ENCODE peak calls at places on chromosomes 13 and 19, in four cellular contexts. One of them, this sample, is unnamed.
A peak's percentile ranks its signal among the peaks of the same experiment; 100 is the strongest.

GRCh38 chr19:56964526-56964925 is 124.0 kb upstream of the PEG3 start:
- DNase-seq in tibial nerve: no peak
- DNase-seq in HuH-7: no peak
- DNase-seq in NCI-H1105 treated with DMSO at 0.1 percent for 48 hours: no peak
- DNase-seq in this sample: no peak

GRCh38 chr13:67515895-67516294 is 285.8 kb upstream of the PCDH9 start:
- DNase-seq in tibial nerve: no peak
- DNase-seq in HuH-7: no peak
- DNase-seq in NCI-H1105 treated with DMSO at 0.1 percent for 48 hours: no peak
- DNase-seq in this sample: no peak

GRCh38 chr19:52735734-52736133 is 890 bp upstream of the ZNF611 start:
- DNase-seq in tibial nerve: peak; percentile 46
- DNase-seq in HuH-7: no peak
- DNase-seq in NCI-H1105 treated with DMSO at 0.1 percent for 48 hours: no peak
- DNase-seq in this sample: no peak

GRCh38 chr19:51246153-51246552 is 4.7 kb upstream of the SIGLECL1 start:
- DNase-seq in tibial nerve: no peak
- DNase-seq in HuH-7: no peak
- DNase-seq in NCI-H1105 treated with DMSO at 0.1 percent for 48 hours: no peak
- DNase-seq in this sample: no peak

GRCh38 chr13:71801781-71802180 is 65.2 kb downstream of the DACH1 start:
- DNase-seq in tibial nerve: no peak
- DNase-seq in HuH-7: no peak
- DNase-seq in NCI-H1105 treated with DMSO at 0.1 percent for 48 hours: peak; percentile 88
- DNase-seq in this sample: no peak

GRCh38 chr13:52319876-52320275 is 86.1 kb downstream of the THSD1 start:
- DNase-seq in tibial nerve: no peak
- DNase-seq in HuH-7: no peak
- DNase-seq in NCI-H1105 treated with DMSO at 0.1 percent for 48 hours: no peak
- DNase-seq in this sample: no peak

GRCh38 chr19:50311723-50312635 is 17.2 kb downstream of the KCNC3 start:
- DNase-seq in tibial nerve: no peak
- DNase-seq in HuH-7: no peak
- DNase-seq in NCI-H1105 treated with DMSO at 0.1 percent for 48 hours: peak; percentile 55
- DNase-seq in this sample: no peak

GRCh38 chr19:55585658-55586339 is 5.2 kb upstream of the ZNF579 start:
- DNase-seq in tibial nerve: peak; percentile 36
- DNase-seq in HuH-7: peak; percentile 82
- DNase-seq in NCI-H1105 treated with DMSO at 0.1 percent for 48 hours: peak; percentile 18
- DNase-seq in this sample: peak; percentile 37

GRCh38 chr19:927044-927706 is 1.3 kb downstream of the ARID3A start:
- DNase-seq in tibial nerve: peak; percentile 75
- DNase-seq in HuH-7: peak; percentile 76
- DNase-seq in NCI-H1105 treated with DMSO at 0.1 percent for 48 hours: no peak
- DNase-seq in this sample: no peak

GRCh38 chr13:23741879-23742510 is 147.2 kb downstream of the MIPEP start:
- DNase-seq in tibial nerve: no peak
- DNase-seq in HuH-7: peak; percentile 42
- DNase-seq in NCI-H1105 treated with DMSO at 0.1 percent for 48 hours: no peak
- DNase-seq in this sample: no peak

GRCh38 chr13:45178349-45179142 is 22.3 kb downstream of the KCTD4 start:
- DNase-seq in tibial nerve: no peak
- DNase-seq in HuH-7: no peak
- DNase-seq in NCI-H1105 treated with DMSO at 0.1 percent for 48 hours: no peak
- DNase-seq in this sample: no peak

GRCh38 chr19:46068345-46069258 is 27.8 kb upstream of the IGFL4 start:
- DNase-seq in tibial nerve: no peak
- DNase-seq in HuH-7: no peak
- DNase-seq in NCI-H1105 treated with DMSO at 0.1 percent for 48 hours: no peak
- DNase-seq in this sample: no peak

GRCh38 chr19:42965204-42965603 is 28.2 kb upstream of the PSG7 start:
- DNase-seq in tibial nerve: no peak
- DNase-seq in HuH-7: no peak
- DNase-seq in NCI-H1105 treated with DMSO at 0.1 percent for 48 hours: peak; percentile 6
- DNase-seq in this sample: no peak

GRCh38 chr13:58979851-58980250 is 1183.9 kb downstream of the DIAPH3 start:
- DNase-seq in tibial nerve: no peak
- DNase-seq in HuH-7: no peak
- DNase-seq in NCI-H1105 treated with DMSO at 0.1 percent for 48 hours: no peak
- DNase-seq in this sample: no peak

GRCh38 chr13:33351324-33351723 is 65.8 kb upstream of the STARD13 start:
- DNase-seq in tibial nerve: no peak
- DNase-seq in HuH-7: no peak
- DNase-seq in NCI-H1105 treated with DMSO at 0.1 percent for 48 hours: no peak
- DNase-seq in this sample: no peak

GRCh38 chr19:38399537-38399936 is 3.4 kb upstream of the FAM98C start:
- DNase-seq in tibial nerve: no peak
- DNase-seq in HuH-7: no peak
- DNase-seq in NCI-H1105 treated with DMSO at 0.1 percent for 48 hours: no peak
- DNase-seq in this sample: no peak

GRCh38 chr13:113785051-113786010 is 26.3 kb downstream of the TMEM255B start:
- DNase-seq in tibial nerve: no peak
- DNase-seq in HuH-7: no peak
- DNase-seq in NCI-H1105 treated with DMSO at 0.1 percent for 48 hours: no peak
- DNase-seq in this sample: no peak

GRCh38 chr13:35524192-35524591 is 47.7 kb upstream of the MAB21L1 start:
- DNase-seq in tibial nerve: no peak
- DNase-seq in HuH-7: no peak
- DNase-seq in NCI-H1105 treated with DMSO at 0.1 percent for 48 hours: no peak
- DNase-seq in this sample: no peak

GRCh38 chr19:16895467-16896097 is 6.8 kb downstream of the F2RL3 start:
- DNase-seq in tibial nerve: no peak
- DNase-seq in HuH-7: no peak
- DNase-seq in NCI-H1105 treated with DMSO at 0.1 percent for 48 hours: no peak
- DNase-seq in this sample: no peak

GRCh38 chr13:23851106-23851505 is 38.1 kb downstream of the MIPEP start:
- DNase-seq in tibial nerve: no peak
- DNase-seq in HuH-7: no peak
- DNase-seq in NCI-H1105 treated with DMSO at 0.1 percent for 48 hours: no peak
- DNase-seq in this sample: no peak

GRCh38 chr19:34428549-34429285 is 536 bp downstream of the UBA2 start:
- DNase-seq in tibial nerve: no peak
- DNase-seq in HuH-7: peak; percentile 22
- DNase-seq in NCI-H1105 treated with DMSO at 0.1 percent for 48 hours: no peak
- DNase-seq in this sample: no peak

GRCh38 chr13:51970251-51970793 is 40.9 kb downstream of the ATP7B start:
- DNase-seq in tibial nerve: no peak
- DNase-seq in HuH-7: no peak
- DNase-seq in NCI-H1105 treated with DMSO at 0.1 percent for 48 hours: no peak
- DNase-seq in this sample: no peak

GRCh38 chr19:57560049-57560491 is 407 bp upstream of the ZNF550 start:
- DNase-seq in tibial nerve: no peak
- DNase-seq in HuH-7: no peak
- DNase-seq in NCI-H1105 treated with DMSO at 0.1 percent for 48 hours: no peak
- DNase-seq in this sample: no peak

GRCh38 chr13:113129921-113130750 is 7.5 kb downstream of the F10 start:
- DNase-seq in tibial nerve: no peak
- DNase-seq in HuH-7: no peak
- DNase-seq in NCI-H1105 treated with DMSO at 0.1 percent for 48 hours: no peak
- DNase-seq in this sample: no peak

GRCh38 chr19:14450168-14450874 is 17.2 kb downstream of the PKN1 start:
- DNase-seq in tibial nerve: no peak
- DNase-seq in HuH-7: no peak
- DNase-seq in NCI-H1105 treated with DMSO at 0.1 percent for 48 hours: no peak
- DNase-seq in this sample: peak; percentile 57

GRCh38 chr13:21733475-21734311 is 62.8 kb downstream of the FGF9 start:
- DNase-seq in tibial nerve: no peak
- DNase-seq in HuH-7: no peak
- DNase-seq in NCI-H1105 treated with DMSO at 0.1 percent for 48 hours: no peak
- DNase-seq in this sample: no peak

GRCh38 chr19:13748169-13748884 is 16.0 kb upstream of the MRI1 start:
- DNase-seq in tibial nerve: no peak
- DNase-seq in HuH-7: no peak
- DNase-seq in NCI-H1105 treated with DMSO at 0.1 percent for 48 hours: peak; percentile 24
- DNase-seq in this sample: no peak

GRCh38 chr19:11538232-11539036 is at the start of gene CNN1:
- DNase-seq in tibial nerve: no peak
- DNase-seq in HuH-7: no peak
- DNase-seq in NCI-H1105 treated with DMSO at 0.1 percent for 48 hours: no peak
- DNase-seq in this sample: no peak

GRCh38 chr13:36675213-36675536 is 1.4 kb downstream of the SERTM1 start:
- DNase-seq in tibial nerve: no peak
- DNase-seq in HuH-7: no peak
- DNase-seq in NCI-H1105 treated with DMSO at 0.1 percent for 48 hours: no peak
- DNase-seq in this sample: no peak

GRCh38 chr13:98370806-98371553 is 193.9 kb upstream of the RNF113B start:
- DNase-seq in tibial nerve: no peak
- DNase-seq in HuH-7: no peak
- DNase-seq in NCI-H1105 treated with DMSO at 0.1 percent for 48 hours: no peak
- DNase-seq in this sample: no peak

GRCh38 chr19:44845612-44846454 is at the start of gene NECTIN2:
- DNase-seq in tibial nerve: peak; percentile 100
- DNase-seq in HuH-7: peak; percentile 99
- DNase-seq in NCI-H1105 treated with DMSO at 0.1 percent for 48 hours: peak; percentile 88
- DNase-seq in this sample: peak; percentile 72

This sample was measured in naive thymus-derived CD8-positive, alpha-beta T cell.